ENCODE peak calls at places on chromosomes 4 and X, in four cellular contexts. One of them, this sample, is unnamed.

GRCh38 chrX:83008415-83008814 is 499.7 kb upstream of the POU3F4 start:
- DNase-seq in IMR-90: no peak
- DNase-seq in omental fat pad: no peak
- DNase-seq in left ventricle myocardium inferior: no peak
- DNase-seq in this sample: no peak

GRCh38 chr4:116389139-116389538 is 696.2 kb downstream of the TRAM1L1 start:
- DNase-seq in IMR-90: no peak
- DNase-seq in omental fat pad: no peak
- DNase-seq in left ventricle myocardium inferior: no peak
- DNase-seq in this sample: no peak

GRCh38 chrX:13658602-13659001 is 5.7 kb downstream of the TCEANC start:
- DNase-seq in IMR-90: peak; percentile 73
- DNase-seq in omental fat pad: no peak
- DNase-seq in left ventricle myocardium inferior: no peak
- DNase-seq in this sample: no peak

GRCh38 chr4:99800332-99801004 is 16.2 kb upstream of the DAPP1 start:
- DNase-seq in IMR-90: no peak
- DNase-seq in omental fat pad: no peak
- DNase-seq in left ventricle myocardium inferior: peak; percentile 27
- DNase-seq in this sample: no peak

GRCh38 chr4:115054836-115055235 is 58.6 kb downstream of the NDST4 start:
- DNase-seq in IMR-90: no peak
- DNase-seq in omental fat pad: no peak
- DNase-seq in left ventricle myocardium inferior: no peak
- DNase-seq in this sample: no peak

GRCh38 chrX:45515262-45516215 is 314.9 kb upstream of the DIPK2B start:
- DNase-seq in IMR-90: peak; percentile 92
- DNase-seq in omental fat pad: peak; percentile 56
- DNase-seq in left ventricle myocardium inferior: no peak
- DNase-seq in this sample: peak; percentile 69

GRCh38 chr4:78707793-78708192 is 68.4 kb upstream of the BMP2K start:
- DNase-seq in IMR-90: no peak
- DNase-seq in omental fat pad: no peak
- DNase-seq in left ventricle myocardium inferior: no peak
- DNase-seq in this sample: no peak

GRCh38 chrX:97405031-97405685 is 521.5 kb downstream of the RPA4 start:
- DNase-seq in IMR-90: peak; percentile 34
- DNase-seq in omental fat pad: no peak
- DNase-seq in left ventricle myocardium inferior: no peak
- DNase-seq in this sample: no peak

GRCh38 chrX:130726661-130727060 is 176.3 kb downstream of the ENOX2 start:
- DNase-seq in IMR-90: peak; percentile 49
- DNase-seq in omental fat pad: no peak
- DNase-seq in left ventricle myocardium inferior: no peak
- DNase-seq in this sample: no peak

GRCh38 chr4:1795304-1796195 is 2.5 kb downstream of the FGFR3 start:
- DNase-seq in IMR-90: no peak
- DNase-seq in omental fat pad: no peak
- DNase-seq in left ventricle myocardium inferior: no peak
- DNase-seq in this sample: no peak

GRCh38 chr4:98682719-98683118 is 24.3 kb upstream of the TSPAN5 start:
- DNase-seq in IMR-90: peak; percentile 61
- DNase-seq in omental fat pad: no peak
- DNase-seq in left ventricle myocardium inferior: no peak
- DNase-seq in this sample: no peak

GRCh38 chrX:95057341-95057740 is 1383.3 kb downstream of the FAM133A start:
- DNase-seq in IMR-90: peak; percentile 4
- DNase-seq in omental fat pad: no peak
- DNase-seq in left ventricle myocardium inferior: no peak
- DNase-seq in this sample: no peak

GRCh38 chrX:41922125-41922521 is 1.2 kb downstream of the CASK start:
- DNase-seq in IMR-90: peak; percentile 27
- DNase-seq in omental fat pad: no peak
- DNase-seq in left ventricle myocardium inferior: no peak
- DNase-seq in this sample: peak; percentile 7

GRCh38 chr4:96035727-96036126 is 195.8 kb downstream of the PDHA2 start:
- DNase-seq in IMR-90: no peak
- DNase-seq in omental fat pad: no peak
- DNase-seq in left ventricle myocardium inferior: no peak
- DNase-seq in this sample: peak; percentile 33

GRCh38 chrX:11555759-11556158 is 110.0 kb downstream of the ARHGAP6 start:
- DNase-seq in IMR-90: no peak
- DNase-seq in omental fat pad: no peak
- DNase-seq in left ventricle myocardium inferior: no peak
- DNase-seq in this sample: no peak

GRCh38 chrX:21373637-21374162 is 518 bp upstream of the CNKSR2 start:
- DNase-seq in IMR-90: no peak
- DNase-seq in omental fat pad: no peak
- DNase-seq in left ventricle myocardium inferior: peak; percentile 40
- DNase-seq in this sample: no peak

GRCh38 chr4:168511780-168512467 is 15.1 kb downstream of the PALLD start:
- DNase-seq in IMR-90: no peak
- DNase-seq in omental fat pad: no peak
- DNase-seq in left ventricle myocardium inferior: no peak
- DNase-seq in this sample: no peak

GRCh38 chr4:110135523-110135922 is 62.9 kb downstream of the ELOVL6 start:
- DNase-seq in IMR-90: no peak
- DNase-seq in omental fat pad: no peak
- DNase-seq in left ventricle myocardium inferior: no peak
- DNase-seq in this sample: no peak

GRCh38 chr4:184189966-184190365 is 27.7 kb downstream of the ENPP6 start:
- DNase-seq in IMR-90: no peak
- DNase-seq in omental fat pad: no peak
- DNase-seq in left ventricle myocardium inferior: no peak
- DNase-seq in this sample: no peak

GRCh38 chr4:14383652-14384051 is 618.6 kb upstream of the CPEB2 start:
- DNase-seq in IMR-90: no peak
- DNase-seq in omental fat pad: no peak
- DNase-seq in left ventricle myocardium inferior: no peak
- DNase-seq in this sample: no peak

GRCh38 chr4:176302283-176303275 is 17.2 kb upstream of the SPCS3 start:
- DNase-seq in IMR-90: peak; percentile 90
- DNase-seq in omental fat pad: no peak
- DNase-seq in left ventricle myocardium inferior: no peak
- DNase-seq in this sample: no peak

GRCh38 chrX:119071381-119071780 is 1.4 kb upstream of the CT47C1 start:
- DNase-seq in IMR-90: no peak
- DNase-seq in omental fat pad: no peak
- DNase-seq in left ventricle myocardium inferior: no peak
- DNase-seq in this sample: peak; percentile 2

GRCh38 chr4:91058345-91058744 is 931.2 kb downstream of the CCSER1 start:
- DNase-seq in IMR-90: peak; percentile 0
- DNase-seq in omental fat pad: no peak
- DNase-seq in left ventricle myocardium inferior: no peak
- DNase-seq in this sample: no peak

GRCh38 chr4:73653695-73654106 is 33.5 kb upstream of the RASSF6 start:
- DNase-seq in IMR-90: peak; percentile 62
- DNase-seq in omental fat pad: no peak
- DNase-seq in left ventricle myocardium inferior: no peak
- DNase-seq in this sample: peak; percentile 82

GRCh38 chr4:41281038-41281634 is 24.4 kb downstream of the UCHL1 start:
- DNase-seq in IMR-90: peak; percentile 77
- DNase-seq in omental fat pad: no peak
- DNase-seq in left ventricle myocardium inferior: no peak
- DNase-seq in this sample: peak; percentile 91

GRCh38 chr4:39446842-39447573 is 11.7 kb downstream of the RPL9 start:
- DNase-seq in IMR-90: peak; percentile 28
- DNase-seq in omental fat pad: no peak
- DNase-seq in left ventricle myocardium inferior: peak; percentile 51
- DNase-seq in this sample: peak; percentile 16

GRCh38 chr4:185343726-185344581 is 51.8 kb downstream of the LRP2BP start:
- DNase-seq in IMR-90: peak; percentile 27
- DNase-seq in omental fat pad: no peak
- DNase-seq in left ventricle myocardium inferior: no peak
- DNase-seq in this sample: no peak

GRCh38 chr4:77146426-77147399 is 10.3 kb upstream of the CCNG2 start:
- DNase-seq in IMR-90: no peak
- DNase-seq in omental fat pad: no peak
- DNase-seq in left ventricle myocardium inferior: no peak
- DNase-seq in this sample: no peak